ENCODE peak calls at places on chromosome 3, in nine cellular contexts. A is heart left ventricle, S is breast epithelium, J is HCT116, E is K562, R is esophagus squamous epithelium, M is H1, B is uterus, V is tibial nerve. I is an unnamed sample.

GRCh38 chr3:181727122-181728036 is 15.7 kb downstream of the SOX2 start:
- DNase-seq in A (no peak), S (no peak), J (no peak), E (no peak), R (no peak), M (peak), B (no peak), V (no peak), I (no peak)

GRCh38 chr3:147507638-147508286 is 98.6 kb downstream of the ZIC1 start:
- DNase-seq in A (no peak), S (no peak), J (no peak), E (no peak), R (no peak), M (no peak), B (peak), V (no peak), I (no peak)

GRCh38 chr3:39166932-39167532 is 13.6 kb upstream of the CSRNP1 start:
- DNase-seq in A (no peak), S (no peak), J (no peak), E (no peak), R (no peak), M (no peak), B (peak), V (no peak), I (no peak)

GRCh38 chr3:49930922-49931321 is 1.3 kb upstream of the MON1A start:
- DNase-seq in A (no peak), S (no peak), J (peak), E (peak), R (no peak), M (peak), B (no peak), V (no peak), I (peak)

GRCh38 chr3:142276780-142277179 is 51.4 kb upstream of the GK5 start:
- DNase-seq in A (no peak), S (no peak), J (no peak), E (no peak), R (no peak), M (no peak), B (no peak), V (no peak), I (no peak)

GRCh38 chr3:182622241-182622545 is 171.1 kb upstream of the ATP11B start:
- DNase-seq in A (no peak), S (no peak), J (no peak), E (no peak), R (no peak), M (no peak), B (no peak), V (no peak), I (no peak)

GRCh38 chr3:41199866-41200668 is 762 bp downstream of the CTNNB1 start:
- DNase-seq in A (no peak), S (peak), J (no peak), E (peak), R (no peak), M (no peak), B (no peak), V (no peak), I (peak)

GRCh38 chr3:87969620-87970019 is 89.2 kb downstream of the CGGBP1 start:
- DNase-seq in A (no peak), S (no peak), J (no peak), E (no peak), R (no peak), M (no peak), B (no peak), V (no peak), I (no peak)

GRCh38 chr3:81816473-81817260 is 55.2 kb upstream of the GBE1 start:
- DNase-seq in A (no peak), S (no peak), J (no peak), E (no peak), R (no peak), M (no peak), B (no peak), V (no peak), I (peak)

GRCh38 chr3:18585019-18585968 is 160.2 kb upstream of the SATB1 start:
- DNase-seq in A (no peak), S (no peak), J (no peak), E (no peak), R (no peak), M (no peak), B (no peak), V (no peak), I (no peak)

GRCh38 chr3:31285808-31286486 is 246.8 kb upstream of the STT3B start:
- DNase-seq in A (no peak), S (no peak), J (no peak), E (no peak), R (no peak), M (no peak), B (no peak), V (no peak), I (no peak)

GRCh38 chr3:19822805-19823204 is 111.2 kb downstream of the EFHB start:
- DNase-seq in A (no peak), S (no peak), J (no peak), E (no peak), R (no peak), M (no peak), B (no peak), V (no peak), I (no peak)

GRCh38 chr3:50156991-50157493 is 1.9 kb downstream of the SEMA3F start:
- DNase-seq in A (no peak), S (no peak), J (no peak), E (peak), R (no peak), M (peak), B (no peak), V (no peak), I (peak)

GRCh38 chr3:134682196-134682880 is 31.5 kb upstream of the KY start:
- DNase-seq in A (no peak), S (no peak), J (no peak), E (no peak), R (no peak), M (no peak), B (no peak), V (no peak), I (no peak)

GRCh38 chr3:26369133-26369532 is 253.4 kb upstream of the LRRC3B start:
- DNase-seq in A (no peak), S (no peak), J (no peak), E (no peak), R (no peak), M (peak), B (no peak), V (no peak), I (no peak)

GRCh38 chr3:177916461-177916860 is 619.8 kb upstream of the KCNMB2 start:
- DNase-seq in A (no peak), S (no peak), J (no peak), E (no peak), R (no peak), M (no peak), B (no peak), V (no peak), I (no peak)

GRCh38 chr3:42032693-42033349 is 58.3 kb upstream of the TRAK1 start:
- DNase-seq in A (peak), S (no peak), J (no peak), E (no peak), R (no peak), M (no peak), B (peak), V (peak), I (peak)

GRCh38 chr3:190225186-190225692 is 97.0 kb downstream of the CLDN1 start:
- DNase-seq in A (no peak), S (no peak), J (peak), E (no peak), R (no peak), M (no peak), B (no peak), V (no peak), I (peak)

GRCh38 chr3:41464401-41464800 is 265.1 kb downstream of the CTNNB1 start:
- DNase-seq in A (no peak), S (no peak), J (no peak), E (no peak), R (no peak), M (no peak), B (no peak), V (no peak), I (no peak)

GRCh38 chr3:129602730-129603560 is 3.5 kb downstream of the PLXND1 start:
- DNase-seq in A (peak), S (no peak), J (no peak), E (peak), R (no peak), M (no peak), B (peak), V (peak), I (no peak)

GRCh38 chr3:169266986-169267385 is 396.5 kb downstream of the MECOM start:
- DNase-seq in A (no peak), S (no peak), J (no peak), E (no peak), R (no peak), M (no peak), B (no peak), V (no peak), I (no peak)

GRCh38 chr3:126349071-126349470 is 8.1 kb downstream of the KLF15 start:
- DNase-seq in A (peak), S (no peak), J (no peak), E (no peak), R (no peak), M (no peak), B (peak), V (peak), I (no peak)

GRCh38 chr3:100560426-100560825 is 49.0 kb upstream of the ADGRG7 start:
- DNase-seq in A (no peak), S (no peak), J (no peak), E (no peak), R (no peak), M (no peak), B (no peak), V (no peak), I (no peak)

GRCh38 chr3:81778678-81779182 is 17.3 kb upstream of the GBE1 start:
- DNase-seq in A (no peak), S (no peak), J (no peak), E (no peak), R (no peak), M (no peak), B (no peak), V (no peak), I (no peak)

GRCh38 chr3:122469659-122470058 is 45.1 kb downstream of the KPNA1 start:
- DNase-seq in A (no peak), S (no peak), J (no peak), E (no peak), R (no peak), M (no peak), B (no peak), V (no peak), I (no peak)

GRCh38 chr3:42012935-42013651 is 51.2 kb upstream of the ULK4 start:
- DNase-seq in A (peak), S (peak), J (peak), E (peak), R (peak), M (peak), B (peak), V (no peak), I (peak)

GRCh38 chr3:42371776-42372175 is 38.6 kb downstream of the LYZL4 start:
- DNase-seq in A (no peak), S (no peak), J (no peak), E (no peak), R (no peak), M (no peak), B (no peak), V (no peak), I (no peak)

GRCh38 chr3:173399001-173399400 is 1.5 kb downstream of the NLGN1 start:
- DNase-seq in A (no peak), S (no peak), J (no peak), E (no peak), R (no peak), M (no peak), B (no peak), V (no peak), I (no peak)

GRCh38 chr3:120743081-120743365 is 479 bp downstream of the GTF2E1 start:
- DNase-seq in A (no peak), S (no peak), J (no peak), E (no peak), R (no peak), M (no peak), B (no peak), V (no peak), I (no peak)

GRCh38 chr3:108897883-108898282 is 55.8 kb downstream of the GUCA1C start:
- DNase-seq in A (no peak), S (no peak), J (no peak), E (no peak), R (no peak), M (no peak), B (no peak), V (no peak), I (no peak)

GRCh38 chr3:50246517-50246954 is 10.5 kb downstream of the GNAI2 start:
- DNase-seq in A (no peak), S (no peak), J (peak), E (peak), R (no peak), M (no peak), B (peak), V (no peak), I (no peak)

GRCh38 chr3:43213631-43214030 is 72.7 kb upstream of the SNRK start:
- DNase-seq in A (no peak), S (no peak), J (no peak), E (no peak), R (no peak), M (no peak), B (no peak), V (no peak), I (no peak)

GRCh38 chr3:195806211-195806915 is 5.4 kb downstream of the MUC4 start:
- DNase-seq in A (no peak), S (peak), J (no peak), E (no peak), R (no peak), M (no peak), B (no peak), V (no peak), I (peak)

DNA sequence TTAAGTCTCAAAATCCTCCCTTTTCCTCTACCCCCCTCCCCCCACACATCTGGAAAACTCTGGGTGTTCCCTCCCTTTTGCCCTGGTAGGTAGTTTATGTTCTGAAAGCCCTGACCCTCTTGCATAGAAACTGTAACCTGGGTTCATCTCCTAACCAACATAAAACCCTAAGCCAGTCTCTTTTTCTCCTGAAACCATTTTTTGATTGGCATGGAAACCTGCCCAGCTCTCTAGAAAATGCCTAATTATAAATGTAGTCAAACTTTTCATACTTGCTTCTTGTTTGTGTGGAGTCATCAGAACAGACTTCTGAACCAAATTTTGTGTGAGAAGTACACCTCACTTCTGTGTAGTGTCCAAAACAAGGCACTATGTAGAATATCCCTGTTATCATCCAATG is 1264.4 kb downstream of the SI start:
- DNase-seq in A (no peak), S (no peak), J (no peak), E (no peak), R (no peak), M (no peak), B (no peak), V (no peak), I (no peak)
- H3K27ac ChIP-seq in A (no peak), S (no peak), J (no peak), E (no peak), R (no peak), M (no peak), B (no peak), V (no peak), I (no peak)

GRCh38 chr3:47781326-47781684 is 388 bp downstream of the SMARCC1 start:
- DNase-seq in A (peak), S (peak), J (no peak), E (peak), R (no peak), M (peak), B (no peak), V (peak), I (peak)
- TF ChIP-seq POLR2A in A (no peak), S (no peak), J (no peak), E (no peak), R (no peak), M (no peak), B (no peak), V (no peak), I (no peak)

DNA sequence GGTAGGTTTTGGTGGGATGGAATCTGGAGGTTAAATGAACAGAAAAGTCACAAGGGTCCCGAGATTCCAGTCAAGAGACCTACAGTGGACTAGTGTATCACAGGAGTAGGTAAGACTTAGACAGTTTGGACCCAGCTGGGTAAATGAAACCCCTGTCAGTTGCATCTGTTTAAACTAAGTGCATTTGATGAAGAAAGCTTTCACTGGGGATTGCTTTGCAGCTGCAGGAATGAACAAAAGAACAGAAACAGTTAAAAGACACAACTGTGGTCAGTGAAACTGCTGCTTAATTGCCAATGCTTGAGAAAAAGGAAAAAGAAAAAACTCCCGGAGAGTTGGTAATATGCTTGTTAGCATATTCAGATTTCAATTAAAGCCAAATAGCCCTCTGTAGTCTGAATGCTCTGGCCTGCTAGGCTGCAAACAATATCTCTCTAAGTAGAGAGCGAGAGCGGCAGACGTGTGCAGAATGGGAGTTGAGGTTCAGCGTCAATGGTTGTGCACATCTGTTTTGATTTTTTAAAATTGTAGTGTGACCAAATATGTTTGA is 37.1 kb downstream of the OXNAD1 start:
- DNase-seq in A (no peak), S (no peak), J (no peak), E (no peak), R (no peak), M (no peak), B (no peak), V (no peak), I (no peak)
- H3K27ac ChIP-seq in A (no peak), S (no peak), J (no peak), E (no peak), R (peak), M (peak), B (no peak), V (no peak), I (peak)

GRCh38 chr3:51977449-51978142 is 2.7 kb downstream of the ABHD14A start:
- DNase-seq in A (no peak), S (no peak), J (no peak), E (no peak), R (no peak), M (no peak), B (no peak), V (no peak), I (no peak)

GRCh38 chr3:51978143-51978502 is 3.3 kb downstream of the ABHD14A start:
- DNase-seq in A (no peak), S (no peak), J (no peak), E (no peak), R (no peak), M (no peak), B (no peak), V (no peak), I (no peak)

GRCh38 chr3:51974277-51974962 is 444 bp upstream of the ABHD14A start:
- DNase-seq in A (no peak), S (peak), J (no peak), E (peak), R (no peak), M (no peak), B (peak), V (no peak), I (no peak)

GRCh38 chr3:51975857-51976549 is 1.1 kb downstream of the ABHD14A start:
- DNase-seq in A (peak), S (peak), J (no peak), E (peak), R (no peak), M (peak), B (peak), V (peak), I (peak)

GRCh38 chr3:51974963-51975856 is at the start of gene ABHD14A:
- DNase-seq in A (peak), S (peak), J (no peak), E (peak), R (no peak), M (peak), B (peak), V (no peak), I (peak)
- TF ChIP-seq POLR2A in A (peak), S (no peak), J (peak), E (peak), R (no peak), M (peak), B (peak), V (peak), I (no peak)

I was measured in thyroid gland.